ENCODE peak calls at places on chromosomes 11 and 22, in nine cellular contexts. Y, W, G, X, D, N, S, U and F are unnamed samples.

GRCh38 chr11:76253416-76253815 is 47.1 kb upstream of the WNT11 start:
- DNase-seq in S (no peak), Y (no peak), U (no peak), X (no peak), D (no peak), G (no peak), N (no peak), W (no peak), F (no peak)

GRCh38 chr22:32880061-32880460 is 78.6 kb downstream of the TIMP3 start:
- DNase-seq in S (no peak), X (no peak), W (no peak), U (no peak), D (no peak), Y (no peak), G (no peak), N (no peak), F (no peak)

GRCh38 chr11:102079625-102080024 is 30.6 kb upstream of the YAP1 start:
- DNase-seq in G (no peak), Y (no peak), S (no peak), X (no peak), N (no peak), W (peak), D (no peak), U (no peak), F (no peak)

GRCh38 chr11:83827520-83827919 is 541.4 kb upstream of the CCDC90B start:
- DNase-seq in X (no peak), S (no peak), U (no peak), D (no peak), Y (no peak), G (no peak), N (peak), W (no peak), F (no peak)

GRCh38 chr11:11022126-11022730 is 164.4 kb upstream of the ZBED5 start:
- DNase-seq in X (peak), S (no peak), Y (peak), N (no peak), W (peak), U (no peak), D (peak), G (no peak), F (peak)

GRCh38 chr11:61037694-61038093 is 64.6 kb upstream of the CD5 start:
- DNase-seq in U (no peak), W (peak), D (no peak), Y (no peak), N (no peak), X (no peak), G (no peak), S (no peak), F (no peak)

GRCh38 chr11:105393326-105393725 is 216.5 kb upstream of the GRIA4 start:
- DNase-seq in S (no peak), U (no peak), X (no peak), D (no peak), W (no peak), Y (no peak), N (no peak), G (no peak), F (no peak)

GRCh38 chr11:102458531-102458930 is 6.0 kb upstream of the TMEM123 start:
- DNase-seq in N (no peak), U (no peak), X (no peak), Y (no peak), G (no peak), W (no peak), D (no peak), S (no peak), F (no peak)

GRCh38 chr11:67640758-67641113 is 1.2 kb upstream of the TBX10 start:
- DNase-seq in X (no peak), G (no peak), W (no peak), N (no peak), U (no peak), D (no peak), Y (no peak), S (no peak), F (no peak)

GRCh38 chr11:128412847-128413791 is 174.2 kb downstream of the ETS1 start:
- DNase-seq in D (no peak), W (peak), Y (no peak), X (no peak), S (no peak), U (no peak), G (no peak), N (no peak), F (no peak)

GRCh38 chr11:130159657-130160459 is at the start of gene ST14:
- DNase-seq in S (no peak), X (peak), U (peak), D (peak), Y (peak), G (no peak), N (no peak), W (peak), F (no peak)

GRCh38 chr11:8318536-8318935 is 54.9 kb upstream of the LMO1 start:
- DNase-seq in S (peak), D (no peak), N (no peak), X (peak), Y (no peak), U (peak), G (no peak), W (no peak), F (no peak)

GRCh38 chr11:35853871-35854270 is 90.0 kb upstream of the LDLRAD3 start:
- DNase-seq in G (no peak), X (no peak), U (no peak), Y (no peak), D (no peak), S (no peak), W (no peak), N (no peak), F (no peak)

GRCh38 chr11:29173660-29174062 is 843.2 kb downstream of the KCNA4 start:
- DNase-seq in G (no peak), D (no peak), X (no peak), S (no peak), N (peak), U (no peak), Y (peak), W (peak), F (no peak)

GRCh38 chr11:33949201-33949913 is 57.5 kb upstream of the LMO2 start:
- DNase-seq in Y (no peak), U (no peak), X (no peak), N (no peak), S (no peak), D (no peak), W (no peak), G (no peak), F (no peak)

GRCh38 chr11:116503216-116504160 is 269.3 kb downstream of the BUD13 start:
- DNase-seq in U (no peak), Y (no peak), D (no peak), N (no peak), X (no peak), G (no peak), S (no peak), W (no peak), F (no peak)

GRCh38 chr11:10418259-10418949 is 36.7 kb upstream of the AMPD3 start:
- DNase-seq in S (no peak), N (no peak), W (peak), D (no peak), Y (no peak), X (no peak), U (no peak), G (no peak), F (no peak)

GRCh38 chr11:119421941-119422504 is 949 bp downstream of the THY1 start:
- DNase-seq in X (peak), W (no peak), G (no peak), U (peak), S (no peak), D (no peak), N (peak), Y (no peak), F (no peak)

GRCh38 chr22:18060646-18061620 is 16.9 kb upstream of the PEX26 start:
- DNase-seq in W (peak), U (no peak), D (no peak), N (no peak), S (no peak), Y (peak), G (no peak), X (no peak), F (no peak)

GRCh38 chr11:109696191-109696897 is 274.4 kb downstream of the C11orf87 start:
- DNase-seq in X (no peak), U (no peak), Y (no peak), N (no peak), W (peak), G (no peak), S (no peak), D (no peak), F (no peak)

GRCh38 chr11:44632466-44633123 is 67.1 kb downstream of the CD82 start:
- DNase-seq in N (peak), Y (peak), W (peak), G (no peak), X (peak), D (peak), U (peak), S (peak), F (no peak)

GRCh38 chr22:31350410-31350863 is 4.3 kb upstream of the PATZ1 start:
- DNase-seq in X (no peak), W (no peak), N (no peak), Y (no peak), G (no peak), D (no peak), U (no peak), S (no peak), F (no peak)

GRCh38 chr22:32684822-32685187 is 116.7 kb upstream of the TIMP3 start:
- DNase-seq in N (no peak), X (no peak), U (no peak), D (no peak), W (no peak), S (no peak), G (no peak), Y (peak), F (no peak)

GRCh38 chr11:57798905-57799559 is 37.4 kb downstream of the CTNND1 start:
- DNase-seq in N (no peak), X (no peak), S (no peak), Y (peak), G (no peak), D (peak), U (no peak), W (peak), F (no peak)

GRCh38 chr11:108435066-108435465 is 32.3 kb downstream of the C11orf65 start:
- DNase-seq in G (no peak), X (no peak), N (no peak), W (no peak), S (no peak), U (no peak), D (no peak), Y (no peak), F (no peak)